ENCODE peak calls at places on chromosomes 4 and X, in five cellular contexts. X is SK-N-SH, M is suprapubic skin, I is stomach, W is upper lobe of left lung. Y is an unnamed sample. For H3K4me1, the result is how much of the 10 kb centered on the place peaks cover.

GRCh38 chr4:108700358-108700757 is 50.0 kb downstream of the OSTC start:
- DNase-seq in I (no peak), X (peak), M (no peak), W (no peak), Y (no peak)

GRCh38 chrX:134679226-134679625 is 21.0 kb upstream of the PLAC1 start:
- DNase-seq in I (no peak), X (no peak), M (no peak), W (no peak), Y (no peak)

GRCh38 chrX:46994096-46994495 is 81.9 kb downstream of the JADE3 start:
- DNase-seq in W (no peak), X (peak), I (no peak), M (no peak), Y (no peak)

GRCh38 chrX:119389854-119390501 is 9.2 kb upstream of the SLC25A43 start:
- DNase-seq in X (no peak), I (no peak), M (no peak), W (no peak), Y (peak)

GRCh38 chr4:122739174-122739573 is 6.7 kb downstream of the BBS12 start:
- DNase-seq in W (no peak), X (no peak), I (no peak), M (no peak), Y (no peak)

GRCh38 chr4:80989921-80990544 is 40.5 kb upstream of the BMP3 start:
- DNase-seq in I (no peak), X (peak), M (no peak), W (no peak), Y (no peak)

GRCh38 chrX:114071412-114071811 is 512.5 kb upstream of the HTR2C start:
- DNase-seq in W (no peak), X (no peak), I (no peak), M (no peak), Y (no peak)

GRCh38 chr4:4937926-4938325 is 78.5 kb downstream of the MSX1 start:
- DNase-seq in X (no peak), I (no peak), M (no peak), W (no peak), Y (peak)

GRCh38 chr4:95219109-95219508 is 329.7 kb downstream of the UNC5C start:
- DNase-seq in X (no peak), M (no peak), I (no peak), W (no peak), Y (no peak)

GRCh38 chr4:3679851-3680311 is 86.3 kb upstream of the ADRA2C start:
- DNase-seq in M (peak), I (no peak), X (no peak), W (peak), Y (no peak)

GRCh38 chrX:119266364-119266995 is 30.4 kb downstream of the PGRMC1 start:
- DNase-seq in X (peak), W (no peak), I (no peak), M (no peak), Y (no peak)

GRCh38 chr4:121050251-121050650 is 22.1 kb downstream of the NDNF start:
- DNase-seq in I (no peak), W (no peak), M (no peak), X (no peak), Y (no peak)

GRCh38 chr4:26325191-26325590 is 4.4 kb downstream of the RBPJ start:
- DNase-seq in I (no peak), W (no peak), X (peak), M (no peak), Y (no peak)

GRCh38 chr4:8607603-8608481 is 15.3 kb downstream of the CPZ start:
- DNase-seq in X (peak), W (peak), M (no peak), I (peak), Y (no peak)

GRCh38 chrX:132775230-132775823 is 183.1 kb downstream of the HS6ST2 start:
- DNase-seq in M (no peak), I (no peak), W (no peak), X (no peak), Y (no peak)

GRCh38 chr4:150173420-150173819 is 95.2 kb downstream of the DCLK2 start:
- DNase-seq in I (no peak), M (no peak), X (no peak), W (no peak), Y (no peak)

GRCh38 chrX:141642979-141643378 is 53.5 kb downstream of the SPANXA2 start:
- DNase-seq in M (no peak), I (no peak), W (no peak), X (no peak), Y (no peak)

GRCh38 chr4:66052426-66052825 is 382.1 kb upstream of the EPHA5 start:
- DNase-seq in W (no peak), I (no peak), M (no peak), X (no peak), Y (no peak)

GRCh38 chrX:21369613-21370012 is 4.6 kb upstream of the CNKSR2 start:
- DNase-seq in W (no peak), X (peak), I (no peak), M (no peak), Y (no peak)

GRCh38 chr4:53809816-53810215 is 218.5 kb upstream of the LNX1 start:
- DNase-seq in M (no peak), I (no peak), X (no peak), W (no peak), Y (no peak)

GRCh38 chr4:10157478-10158354 is 41.1 kb upstream of the WDR1 start:
- DNase-seq in I (peak), X (peak), M (no peak), W (no peak), Y (no peak)

GRCh38 chr4:129043523-129043922 is 49.8 kb downstream of the SCLT1 start:
- DNase-seq in I (no peak), M (no peak), W (no peak), X (no peak), Y (no peak)

GRCh38 chr4:176439611-176440010 is 119.8 kb downstream of the SPCS3 start:
- DNase-seq in W (no peak), I (no peak), X (no peak), M (no peak), Y (no peak)

GRCh38 chr4:1837069-1837468 is 18.9 kb downstream of the LETM1 start:
- DNase-seq in X (no peak), M (no peak), W (no peak), I (no peak), Y (no peak)
- H3K4me1 ChIP-seq in X (under half), M (under half), W (under half), I (under half), Y (under half)

GRCh38 chr4:12928751-12929150 is 555.4 kb downstream of the RAB28 start:
- DNase-seq in W (no peak), X (no peak), M (no peak), I (no peak), Y (no peak)
- TF ChIP-seq POLR2AphosphoS5 in W (no peak), X (no peak), M (no peak), I (no peak), Y (no peak)

GRCh38 chr4:773214-773613 is 52.7 kb downstream of the CPLX1 start:
- DNase-seq in M (no peak), I (no peak), X (no peak), W (no peak), Y (no peak)
- H3K4me1 ChIP-seq in M (under half), I (under half), X (under half), W (under half), Y (half or more)

DNA sequence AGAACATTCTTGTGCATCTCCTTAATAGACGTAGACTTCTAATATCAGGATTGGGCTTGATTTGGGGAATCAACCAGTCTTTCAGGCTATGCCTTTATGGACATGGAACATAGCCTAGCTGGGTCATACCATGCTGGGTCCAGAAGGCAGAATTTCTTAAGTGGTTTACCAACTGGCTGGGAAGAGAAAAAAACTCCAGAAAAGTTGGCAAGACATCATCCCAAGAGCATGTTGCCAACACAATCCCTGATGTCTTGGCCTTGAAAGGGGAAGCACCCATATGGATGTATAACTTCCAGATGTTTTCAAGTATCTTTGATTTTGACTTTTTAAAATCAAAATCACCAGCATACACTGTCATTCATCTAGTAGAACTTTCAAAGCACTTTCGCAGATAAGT is 138.0 kb upstream of the FGF13 start:
- DNase-seq in I (no peak), X (no peak), W (no peak), M (no peak), Y (no peak)
- TF ChIP-seq POLR2AphosphoS5 in I (no peak), X (no peak), W (no peak), M (no peak), Y (no peak)

GRCh38 chr4:118967393-118967792 is 78.7 kb downstream of the SYNPO2 start:
- DNase-seq in I (no peak), M (no peak), X (no peak), W (no peak), Y (no peak)

GRCh38 chr4:118968006-118968405 is 79.4 kb downstream of the SYNPO2 start:
- DNase-seq in I (peak), W (no peak), X (no peak), M (no peak), Y (no peak)

GRCh38 chr4:118957683-118958082 is 69.0 kb downstream of the SYNPO2 start:
- DNase-seq in I (no peak), W (no peak), M (no peak), X (no peak), Y (no peak)

GRCh38 chr4:118964891-118965411 is 76.3 kb downstream of the SYNPO2 start:
- DNase-seq in M (no peak), W (no peak), I (no peak), X (no peak), Y (no peak)

DNA sequence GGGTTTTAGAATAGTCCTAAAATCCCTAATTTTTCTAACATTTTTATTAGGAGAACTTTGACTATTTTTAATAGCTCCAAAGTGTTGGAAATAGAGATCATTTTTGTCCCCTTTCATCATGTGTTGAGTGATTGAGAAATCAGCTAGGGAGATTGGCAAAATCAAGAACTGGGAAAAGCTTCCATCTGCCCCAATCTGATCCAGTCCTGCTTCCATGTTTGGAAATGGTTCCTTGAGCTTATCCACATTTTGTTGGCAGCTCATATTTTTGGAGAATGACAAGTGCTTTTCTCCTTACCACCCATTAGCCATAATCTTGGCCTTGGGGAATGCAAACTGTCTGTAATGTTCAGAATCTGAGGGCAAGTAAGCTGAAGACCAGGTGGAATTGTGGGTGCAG is 73.9 kb downstream of the SYNPO2 start:
- DNase-seq in I (no peak), X (no peak), M (no peak), W (no peak), Y (no peak)
- H3K4me1 ChIP-seq in I (under half), X (under half), M (under half), W (under half), Y (under half)

GRCh38 chr4:68751138-68751537 is 64.7 kb upstream of the UGT2B10 start:
- DNase-seq in X (no peak), W (no peak), M (no peak), I (no peak), Y (no peak)
- TF ChIP-seq POLR2AphosphoS5 in X (no peak), W (no peak), M (no peak), I (no peak), Y (no peak)

DNA sequence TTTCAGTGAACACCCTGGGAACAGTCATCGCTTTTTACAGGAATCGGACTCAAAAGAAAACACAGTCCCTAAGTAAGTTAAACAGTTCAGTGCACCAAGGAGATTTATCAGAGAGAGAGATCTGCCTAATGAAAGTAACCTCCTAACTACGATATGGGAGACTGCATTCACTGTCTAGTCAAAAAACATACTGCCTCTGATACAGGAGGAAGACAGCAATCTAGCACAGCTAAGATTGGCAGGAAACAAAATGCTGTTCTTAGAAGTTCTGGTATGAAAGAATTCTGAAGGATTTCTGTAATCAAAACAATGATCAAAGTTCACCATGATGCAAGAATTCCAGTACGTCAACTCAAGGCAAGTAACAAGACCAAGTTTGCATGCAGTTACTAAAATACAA is 92.8 kb downstream of the MAML3 start:
- DNase-seq in M (no peak), W (no peak), I (no peak), X (no peak), Y (no peak)
- H3K4me1 ChIP-seq in M (under half), W (under half), I (under half), X (under half), Y (under half)

GRCh38 chrX:153799326-153799725 is 4.9 kb downstream of the SSR4 start:
- DNase-seq in M (no peak), I (no peak), W (peak), X (no peak), Y (no peak)

GRCh38 chrX:153801646-153802045 is 7.2 kb downstream of the SSR4 start:
- DNase-seq in I (no peak), M (no peak), W (peak), X (no peak), Y (no peak)

GRCh38 chrX:153802513-153803045 is 8.1 kb downstream of the SSR4 start:
- DNase-seq in I (no peak), M (no peak), X (no peak), W (peak), Y (no peak)

GRCh38 chrX:153800177-153800722 is 5.8 kb downstream of the SSR4 start:
- DNase-seq in W (peak), X (no peak), M (no peak), I (no peak), Y (no peak)

GRCh38 chrX:153800746-153801145 is 6.3 kb downstream of the SSR4 start:
- DNase-seq in I (no peak), M (no peak), X (no peak), W (no peak), Y (no peak)
- TF ChIP-seq POLR2AphosphoS5 in I (no peak), M (no peak), X (no peak), W (no peak), Y (no peak)